ENCODE peak calls at places on chromosomes 1 and 21, in seven cellular contexts. One of them, this sample, is unnamed.

GRCh38 chr1:8169364-8170058 is 143.4 kb upstream of the ERRFI1 start:
- DNase-seq in anterior cingulate cortex: peak; percentile 14
- DNase-seq in ureter: peak; percentile 84
- DNase-seq in activated CD8-positive, alpha-beta memory T cell treated with anti-CD3 and anti-CD28 coated beads for 4 hours: peak; percentile 14
- DNase-seq in GM23248: peak; percentile 83
- DNase-seq in effector memory CD4-positive, alpha-beta T cell: peak; percentile 45
- DNase-seq in LoVo: peak; percentile 67
- DNase-seq in this sample: peak; percentile 68

GRCh38 chr1:239429163-239429562 is 42.8 kb downstream of the CHRM3 start:
- DNase-seq in anterior cingulate cortex: no peak
- DNase-seq in ureter: no peak
- DNase-seq in activated CD8-positive, alpha-beta memory T cell treated with anti-CD3 and anti-CD28 coated beads for 4 hours: no peak
- DNase-seq in GM23248: no peak
- DNase-seq in effector memory CD4-positive, alpha-beta T cell: no peak
- DNase-seq in LoVo: no peak
- DNase-seq in this sample: no peak

GRCh38 chr1:5504364-5504740 is 487.9 kb downstream of the NPHP4 start:
- DNase-seq in anterior cingulate cortex: no peak
- DNase-seq in ureter: no peak
- DNase-seq in activated CD8-positive, alpha-beta memory T cell treated with anti-CD3 and anti-CD28 coated beads for 4 hours: no peak
- DNase-seq in GM23248: peak; percentile 24
- DNase-seq in effector memory CD4-positive, alpha-beta T cell: no peak
- DNase-seq in LoVo: no peak
- DNase-seq in this sample: peak; percentile 85

GRCh38 chr1:43366601-43367025 is 1.2 kb downstream of the ELOVL1 start:
- DNase-seq in anterior cingulate cortex: no peak
- DNase-seq in ureter: no peak
- DNase-seq in activated CD8-positive, alpha-beta memory T cell treated with anti-CD3 and anti-CD28 coated beads for 4 hours: no peak
- DNase-seq in GM23248: no peak
- DNase-seq in effector memory CD4-positive, alpha-beta T cell: no peak
- DNase-seq in LoVo: no peak
- DNase-seq in this sample: no peak

GRCh38 chr1:152520561-152521090 is 6.3 kb downstream of the CRCT1 start:
- DNase-seq in anterior cingulate cortex: no peak
- DNase-seq in ureter: no peak
- DNase-seq in activated CD8-positive, alpha-beta memory T cell treated with anti-CD3 and anti-CD28 coated beads for 4 hours: no peak
- DNase-seq in GM23248: no peak
- DNase-seq in effector memory CD4-positive, alpha-beta T cell: no peak
- DNase-seq in LoVo: no peak
- DNase-seq in this sample: no peak

GRCh38 chr1:68746378-68746777 is 249.5 kb upstream of the DEPDC1 start:
- DNase-seq in anterior cingulate cortex: no peak
- DNase-seq in ureter: no peak
- DNase-seq in activated CD8-positive, alpha-beta memory T cell treated with anti-CD3 and anti-CD28 coated beads for 4 hours: no peak
- DNase-seq in GM23248: no peak
- DNase-seq in effector memory CD4-positive, alpha-beta T cell: no peak
- DNase-seq in LoVo: no peak
- DNase-seq in this sample: no peak

GRCh38 chr21:42237161-42237560 is 18.2 kb downstream of the ABCG1 start:
- DNase-seq in anterior cingulate cortex: no peak
- DNase-seq in ureter: no peak
- DNase-seq in activated CD8-positive, alpha-beta memory T cell treated with anti-CD3 and anti-CD28 coated beads for 4 hours: no peak
- DNase-seq in GM23248: no peak
- DNase-seq in effector memory CD4-positive, alpha-beta T cell: no peak
- DNase-seq in LoVo: no peak
- DNase-seq in this sample: no peak

GRCh38 chr1:75725861-75726361 is 1.4 kb downstream of the ACADM start:
- DNase-seq in anterior cingulate cortex: no peak
- DNase-seq in ureter: no peak
- DNase-seq in activated CD8-positive, alpha-beta memory T cell treated with anti-CD3 and anti-CD28 coated beads for 4 hours: no peak
- DNase-seq in GM23248: peak; percentile 5
- DNase-seq in effector memory CD4-positive, alpha-beta T cell: no peak
- DNase-seq in LoVo: peak; percentile 69
- DNase-seq in this sample: no peak

This sample was measured in aorta.